ENCODE peak calls at places on chromosomes 11 and 22, in eight cellular contexts. E is mesenteric fat pad; S is GDM1; B is NCI-H1436; I is WERI-Rb-1; H is amniotic stem cell; J is CD8-positive, alpha-beta T cell; T is stimulated activated CD8-positive, alpha-beta memory T cell treated with anti-CD3 and anti-CD28 coated beads, Interleukin-4, amount 100 ng/mL, for 48 hours. K is an unnamed sample.

GRCh38 chr11:94134651-94135512 is 6.2 kb downstream of the PANX1 start:
- DNase-seq in E (no peak), S (peak; percentile 12), B (no peak), I (no peak), H (peak; percentile 88), J (no peak), T (peak; percentile 52), K (peak; percentile 93)

GRCh38 chr22:32708835-32709234 is 92.7 kb upstream of the TIMP3 start:
- DNase-seq in E (no peak), S (no peak), B (no peak), I (no peak), H (peak; percentile 52), J (no peak), T (no peak), K (peak; percentile 100)

GRCh38 chr11:33065445-33066178 is 26.2 kb downstream of the TCP11L1 start:
- DNase-seq in E (no peak), S (peak; percentile 62), B (peak; percentile 58), I (peak; percentile 79), H (peak; percentile 30), J (peak; percentile 69), T (peak; percentile 80), K (peak; percentile 51)

GRCh38 chr11:129814244-129814992 is 1.2 kb upstream of the TMEM45B start:
- DNase-seq in E (no peak), S (no peak), B (no peak), I (no peak), H (no peak), J (peak; percentile 68), T (peak; percentile 82), K (no peak)

GRCh38 chr11:1151366-1152315 is 6.1 kb upstream of the MUC5AC start:
- DNase-seq in E (peak; percentile 88), S (no peak), B (no peak), I (no peak), H (no peak), J (no peak), T (peak; percentile 19), K (no peak)

GRCh38 chr11:26931248-26931631 is 62.7 kb upstream of the FIBIN start:
- DNase-seq in E (no peak), S (no peak), B (no peak), I (no peak), H (no peak), J (no peak), T (no peak), K (peak; percentile 68)

GRCh38 chr11:96155627-96156378 is 187.2 kb downstream of the MAML2 start:
- DNase-seq in E (peak; percentile 91), S (no peak), B (no peak), I (peak; percentile 61), H (peak; percentile 90), J (no peak), T (peak; percentile 83), K (peak; percentile 99)

GRCh38 chr11:102552447-102553200 is 22.1 kb upstream of the MMP7 start:
- DNase-seq in E (no peak), S (no peak), B (no peak), I (no peak), H (no peak), J (no peak), T (no peak), K (peak; percentile 89)

GRCh38 chr11:128205796-128206195 is 381.6 kb downstream of the ETS1 start:
- DNase-seq in E (no peak), S (no peak), B (no peak), I (no peak), H (no peak), J (no peak), T (no peak), K (no peak)

GRCh38 chr11:94909371-94909820 is 64.0 kb downstream of the CWC15 start:
- DNase-seq in E (no peak), S (no peak), B (no peak), I (no peak), H (no peak), J (no peak), T (no peak), K (peak; percentile 72)